ENCODE peak calls at places on chromosomes 2 and 18, in seven cellular contexts. W is breast epithelium, T is GM12891, E is vagina, H is suprapubic skin, Q is K562, B is prostate gland. S is an unnamed sample.

GRCh38 chr2:150292807-150293206 is 194.7 kb downstream of the RND3 start:
- DNase-seq in W (no peak), T (no peak), Q (no peak), H (no peak), B (no peak), E (no peak), S (no peak)

GRCh38 chr2:9752441-9753275 is 90.6 kb upstream of the TAF1B start:
- DNase-seq in E (no peak), Q (peak), B (no peak), H (no peak), T (no peak), W (no peak), S (no peak)

GRCh38 chr2:96555146-96555610 is 18.6 kb downstream of the ARID5A start:
- DNase-seq in T (no peak), W (no peak), B (no peak), H (peak), E (no peak), Q (no peak), S (no peak)

GRCh38 chr2:16223071-16223470 is 282.7 kb downstream of the MYCN start:
- DNase-seq in H (no peak), Q (no peak), E (no peak), T (no peak), B (no peak), W (no peak), S (no peak)

GRCh38 chr18:13415736-13416135 is 197.2 kb downstream of the LDLRAD4 start:
- DNase-seq in Q (no peak), W (no peak), T (no peak), E (no peak), H (no peak), B (no peak), S (no peak)

GRCh38 chr2:216350214-216350789 is 22.0 kb downstream of the MARCHF4 start:
- DNase-seq in T (no peak), E (no peak), B (no peak), W (no peak), Q (peak), H (no peak), S (no peak)

GRCh38 chr2:84029903-84030559 is 429.0 kb downstream of the SUCLG1 start:
- DNase-seq in Q (no peak), H (no peak), B (no peak), E (no peak), W (no peak), T (no peak), S (no peak)

GRCh38 chr2:183024701-183025100 is 13.6 kb downstream of the NCKAP1 start:
- DNase-seq in W (no peak), T (no peak), E (no peak), H (no peak), B (no peak), Q (no peak), S (no peak)

GRCh38 chr18:12254820-12255511 is 805 bp downstream of the CIDEA start:
- DNase-seq in E (no peak), W (no peak), Q (no peak), T (no peak), B (no peak), H (no peak), S (no peak)

GRCh38 chr2:233817305-233817980 is 36.9 kb downstream of the HJURP start:
- DNase-seq in Q (no peak), E (no peak), H (peak), W (no peak), B (no peak), T (no peak), S (peak)

GRCh38 chr2:172256886-172257285 is 154.2 kb upstream of the DLX2 start:
- DNase-seq in T (no peak), B (no peak), Q (no peak), E (no peak), W (no peak), H (no peak), S (no peak)

GRCh38 chr2:54632733-54633692 is 90.4 kb upstream of the EML6 start:
- DNase-seq in Q (no peak), T (no peak), W (no peak), E (no peak), H (no peak), B (no peak), S (no peak)

GRCh38 chr2:219252570-219252899 is 508 bp upstream of the TUBA4B start:
- DNase-seq in H (no peak), T (no peak), E (no peak), Q (peak), B (no peak), W (no peak), S (no peak)

GRCh38 chr2:234879671-234880455 is 72.0 kb upstream of the SH3BP4 start:
- DNase-seq in B (no peak), E (no peak), W (no peak), T (no peak), Q (no peak), H (no peak), S (no peak)

GRCh38 chr18:3360211-3360610 is 89.8 kb upstream of the TGIF1 start:
- DNase-seq in H (no peak), E (no peak), T (no peak), Q (no peak), B (no peak), W (no peak), S (no peak)

GRCh38 chr2:220356076-220356475 is 728.6 kb downstream of the SLC4A3 start:
- DNase-seq in W (no peak), B (no peak), T (no peak), E (no peak), H (no peak), Q (no peak), S (no peak)

GRCh38 chr2:224268441-224268840 is 133.5 kb downstream of the FAM124B start:
- DNase-seq in W (no peak), T (no peak), H (no peak), E (no peak), Q (peak), B (peak), S (no peak)

GRCh38 chr2:85768713-85769112 is 14.9 kb downstream of the ATOH8 start:
- DNase-seq in T (no peak), Q (peak), H (no peak), B (peak), E (no peak), W (no peak), S (peak)

GRCh38 chr2:85719609-85720240 is 25.6 kb downstream of the GNLY start:
- DNase-seq in Q (no peak), B (no peak), W (no peak), E (no peak), H (peak), T (no peak), S (no peak)

GRCh38 chr2:120346667-120347358 is 877 bp downstream of the INHBB start:
- DNase-seq in B (peak), E (no peak), W (no peak), H (no peak), T (no peak), Q (no peak), S (no peak)

GRCh38 chr2:238973038-238973772 is 125.3 kb downstream of the TWIST2 start:
- DNase-seq in Q (no peak), E (no peak), H (no peak), B (no peak), W (no peak), T (no peak), S (no peak)

GRCh38 chr2:25035537-25036220 is 6.2 kb upstream of the EFR3B start:
- DNase-seq in Q (no peak), W (no peak), H (no peak), B (no peak), E (no peak), T (no peak), S (no peak)

GRCh38 chr2:189020179-189020578 is 46.0 kb downstream of the COL3A1 start:
- DNase-seq in B (no peak), W (no peak), Q (no peak), T (no peak), E (no peak), H (no peak), S (no peak)

GRCh38 chr2:204860249-204860648 is 315.0 kb downstream of the PARD3B start:
- DNase-seq in H (no peak), E (no peak), W (no peak), Q (no peak), B (no peak), T (no peak), S (no peak)

DNA sequence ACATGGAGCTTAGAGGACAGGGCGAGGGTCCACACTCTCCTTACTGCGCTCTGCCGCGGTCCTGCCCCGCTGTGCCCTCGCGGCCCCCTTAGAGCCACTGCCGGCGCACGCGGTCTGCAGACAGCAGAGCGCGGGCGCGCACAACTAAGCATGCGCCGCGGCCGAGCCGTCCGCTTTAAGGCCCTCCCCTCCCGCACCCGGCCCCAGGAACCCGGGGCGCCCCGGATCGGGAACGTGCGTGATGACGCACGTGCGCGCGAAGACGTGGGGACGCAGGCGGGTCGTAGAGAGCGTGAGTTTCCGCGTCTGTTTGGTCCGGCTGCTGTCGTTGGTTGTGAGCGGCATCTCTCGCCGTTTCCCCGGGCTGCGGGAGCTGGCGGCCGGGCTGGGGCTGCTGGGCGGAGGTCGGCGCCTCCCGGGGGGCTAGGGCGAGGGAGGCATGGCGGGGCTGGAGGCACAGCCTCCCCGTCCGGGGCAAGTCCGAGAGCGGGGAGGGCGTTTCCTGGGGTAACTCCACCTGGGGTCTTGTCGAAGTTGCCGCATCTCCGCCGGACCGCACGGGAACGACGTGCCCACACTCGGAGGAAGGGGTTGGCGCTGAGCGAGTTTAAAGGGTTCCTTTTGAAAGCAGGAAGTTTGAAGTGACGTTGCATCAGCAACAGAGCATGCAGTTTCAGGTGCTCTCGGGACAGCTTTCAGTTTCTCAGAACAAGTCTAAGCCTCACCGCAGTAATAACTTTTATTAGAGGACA is at the start of gene RHBDD1:
- DNase-seq in H (peak), T (peak), W (peak), B (peak), Q (peak), E (no peak), S (peak)
- TF ChIP-seq POLR2AphosphoS5 in H (peak), T (peak), W (peak), B (peak), Q (no peak), E (peak), S (peak)

GRCh38 chr2:26785431-26786206 is at the start of gene CENPA:
- DNase-seq in E (no peak), T (peak), B (peak), Q (peak), W (peak), H (peak), S (peak)
- TF ChIP-seq POLR2AphosphoS5 in E (peak), T (no peak), B (peak), Q (peak), W (no peak), H (no peak), S (peak)

DNA sequence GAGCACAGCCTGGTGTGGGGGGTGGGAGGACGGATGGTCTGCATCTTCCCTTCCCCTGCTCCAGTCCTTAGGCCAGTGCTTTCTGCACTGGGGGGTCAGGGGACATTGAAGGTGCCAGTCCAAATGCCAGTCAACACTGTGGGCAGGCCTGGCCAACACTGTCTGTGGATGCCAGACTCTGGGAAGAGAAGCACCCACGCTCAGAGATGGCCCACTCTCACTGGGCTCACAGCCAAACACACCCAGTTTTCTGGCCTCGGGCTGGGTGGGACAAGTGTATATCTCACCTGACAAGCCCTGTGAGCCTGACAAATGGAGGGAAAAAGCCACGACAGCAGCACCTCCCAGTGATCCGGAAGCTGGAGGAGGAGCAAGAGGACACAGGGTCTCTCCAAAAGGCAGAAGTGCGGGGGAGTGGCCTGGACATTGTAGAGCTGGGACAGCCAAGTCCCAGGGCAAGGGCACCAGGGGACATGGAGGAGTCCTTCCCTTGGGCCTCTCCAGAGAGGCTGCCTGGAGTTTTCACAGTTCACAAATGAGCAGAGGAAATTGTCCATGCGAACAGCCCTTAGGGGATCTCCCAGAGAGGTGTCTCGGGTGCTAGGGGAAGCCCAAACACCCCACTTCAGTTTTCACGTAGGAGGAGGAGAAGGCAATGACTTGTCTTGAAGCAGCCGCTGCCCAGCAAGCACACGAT is 79.3 kb downstream of the SDC1 start:
- DNase-seq in H (no peak), Q (peak), W (no peak), E (no peak), T (peak), B (no peak), S (peak)
- TF ChIP-seq POLR2AphosphoS5 in H (no peak), Q (no peak), W (no peak), E (no peak), T (no peak), B (no peak), S (no peak)

DNA sequence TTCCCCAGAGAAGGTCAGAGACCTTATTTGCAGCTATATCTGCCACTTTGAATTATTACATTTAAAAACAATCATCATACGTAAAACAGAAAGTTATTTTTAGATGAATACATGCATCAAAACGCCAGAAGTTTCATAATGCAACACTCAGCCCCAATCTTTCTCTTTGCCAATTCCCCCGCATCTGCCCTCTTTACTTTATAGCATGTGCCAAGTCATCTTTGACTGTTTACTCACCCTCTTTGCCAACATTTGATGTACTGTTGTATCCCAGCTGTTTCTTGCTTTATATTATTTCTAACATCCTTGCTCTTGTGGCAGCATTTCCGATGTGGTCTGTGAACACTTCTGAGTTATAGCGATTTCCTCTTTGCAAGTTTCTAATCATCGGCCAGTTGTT is 86.2 kb downstream of the CRIM1 start:
- DNase-seq in E (no peak), Q (no peak), T (no peak), B (no peak), H (no peak), W (no peak), S (no peak)
- TF ChIP-seq POLR2AphosphoS5 in E (no peak), Q (no peak), T (no peak), B (no peak), H (no peak), W (no peak), S (peak)

DNA sequence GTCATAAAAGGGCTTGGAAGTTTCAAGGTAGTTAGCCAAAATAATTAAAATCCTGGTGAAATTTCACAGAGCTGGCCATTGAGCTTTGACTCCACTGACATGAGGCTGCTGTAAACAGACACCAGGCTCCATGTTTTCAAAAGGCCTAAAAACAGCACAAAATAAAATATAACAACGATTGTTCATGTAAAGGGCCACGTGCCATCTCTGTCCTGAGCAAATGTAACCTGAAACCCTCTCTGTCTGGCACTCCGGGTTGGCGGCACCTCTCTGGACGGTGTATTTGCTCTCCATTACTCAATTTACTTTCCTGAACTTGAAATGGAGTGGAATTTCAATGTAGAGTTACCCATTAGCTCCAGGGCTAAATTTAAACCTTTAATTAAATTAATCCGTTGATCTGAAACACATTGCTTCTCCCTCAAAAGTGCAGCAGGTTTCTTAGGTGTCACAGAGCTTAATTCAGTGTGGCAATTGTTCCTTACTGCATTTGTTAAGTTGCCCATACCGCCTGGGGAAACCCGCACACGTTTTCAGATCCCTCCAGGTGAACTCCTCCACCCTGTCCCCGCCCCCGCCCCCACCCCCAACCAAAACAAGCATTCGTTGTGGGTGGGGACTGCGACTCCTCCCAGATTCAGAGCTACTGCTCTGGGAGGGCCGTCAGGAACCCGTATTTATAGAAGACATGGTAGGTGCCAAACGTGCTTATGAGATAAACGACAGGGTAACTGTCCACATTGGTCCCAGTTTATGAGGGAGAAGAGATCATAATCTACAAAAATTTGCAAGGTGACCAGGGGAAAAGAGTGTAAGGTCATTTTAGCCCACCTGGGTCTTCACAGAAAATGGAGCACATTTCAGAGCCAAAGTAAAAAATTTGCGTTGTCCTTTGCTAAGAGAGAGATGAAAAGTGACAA is 1.2 kb upstream of the CABLES1 start:
- DNase-seq in B (peak), H (peak), Q (peak), T (peak), W (peak), E (no peak), S (peak)
- TF ChIP-seq POLR2AphosphoS5 in B (peak), H (no peak), Q (no peak), T (peak), W (no peak), E (no peak), S (peak)

S was measured in stomach.